ENCODE peak calls at places on chromosomes 5 and 9, in four cellular contexts. D is K562, M is HepG2, I is GM12878. K is an unnamed sample.

GRCh38 chr9:26175264-26175663 is 497.0 kb upstream of the TUSC1 start:
- DNase-seq in D (no peak), M (no peak), I (no peak), K (no peak)

GRCh38 chr5:176700239-176700847 is 53.1 kb downstream of the TSPAN17 start:
- DNase-seq in D (peak), M (no peak), I (no peak), K (peak)

GRCh38 chr5:167716376-167716775 is 575.1 kb upstream of the WWC1 start:
- DNase-seq in D (no peak), M (no peak), I (no peak), K (no peak)

GRCh38 chr9:128550770-128551651 is 1.4 kb upstream of the SPTAN1 start:
- DNase-seq in D (no peak), M (no peak), I (no peak), K (peak)

GRCh38 chr9:91428927-91429351 is 5.3 kb upstream of the NFIL3 start:
- DNase-seq in D (no peak), M (no peak), I (no peak), K (no peak)

GRCh38 chr9:135084881-135085760 is 2.3 kb upstream of the OLFM1 start:
- DNase-seq in D (no peak), M (no peak), I (no peak), K (no peak)

GRCh38 chr9:96868709-96869108 is 14.4 kb upstream of the ZNF782 start:
- DNase-seq in D (no peak), M (no peak), I (no peak), K (no peak)

GRCh38 chr5:172862165-172862801 is 28.2 kb downstream of the ERGIC1 start:
- DNase-seq in D (no peak), M (no peak), I (no peak), K (no peak)

GRCh38 chr9:124618476-124618875 is 111.3 kb upstream of the NR5A1 start:
- DNase-seq in D (no peak), M (no peak), I (no peak), K (no peak)

GRCh38 chr5:128904815-128905214 is 60.5 kb upstream of the SLC27A6 start:
- DNase-seq in D (no peak), M (no peak), I (no peak), K (no peak)

GRCh38 chr5:149731617-149732400 is 1.7 kb downstream of the PPARGC1B start:
- DNase-seq in D (peak), M (no peak), I (peak), K (peak)

DNA sequence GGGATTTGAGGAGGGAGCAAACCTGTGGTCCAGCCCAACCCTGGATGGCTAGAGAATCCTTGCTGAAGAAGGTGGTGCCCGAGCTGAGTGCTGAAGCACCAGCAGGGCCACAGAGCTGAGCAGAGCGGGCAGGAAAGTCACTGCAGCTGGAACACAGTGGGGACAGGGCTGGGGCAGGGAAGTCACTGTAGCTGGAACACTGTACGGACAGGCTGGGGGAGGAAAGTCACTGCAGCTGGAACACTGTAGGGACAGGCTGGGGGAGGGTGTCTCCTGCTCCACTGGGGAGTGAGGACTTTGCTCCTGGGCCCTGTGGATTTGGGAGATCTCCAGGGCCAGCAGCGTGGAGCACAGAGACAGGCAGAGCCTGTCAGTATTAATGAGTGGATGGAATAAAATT is 9.0 kb upstream of the SUSD3 start:
- DNase-seq in D (no peak), M (no peak), I (no peak), K (no peak)
- TF ChIP-seq ATF3 in D (no peak), M (no peak), I (no peak), K (no peak)

GRCh38 chr5:132829742-132830435 is 558 bp downstream of the SHROOM1 start:
- DNase-seq in D (peak), M (peak), I (no peak), K (peak)

GRCh38 chr5:132832612-132833011 is 2.2 kb upstream of the SHROOM1 start:
- DNase-seq in D (no peak), M (no peak), I (no peak), K (no peak)

GRCh38 chr5:132828846-132829494 is 1.5 kb downstream of the SHROOM1 start:
- DNase-seq in D (no peak), M (no peak), I (no peak), K (no peak)

GRCh38 chr5:132831095-132831860 is 831 bp upstream of the SHROOM1 start:
- DNase-seq in D (no peak), M (no peak), I (no peak), K (no peak)

GRCh38 chr5:132830436-132831094 is at the start of gene SHROOM1:
- DNase-seq in D (peak), M (peak), I (no peak), K (peak)
- TF ChIP-seq TCF7 in D (no peak), M (no peak), I (no peak), K (no peak)

DNA sequence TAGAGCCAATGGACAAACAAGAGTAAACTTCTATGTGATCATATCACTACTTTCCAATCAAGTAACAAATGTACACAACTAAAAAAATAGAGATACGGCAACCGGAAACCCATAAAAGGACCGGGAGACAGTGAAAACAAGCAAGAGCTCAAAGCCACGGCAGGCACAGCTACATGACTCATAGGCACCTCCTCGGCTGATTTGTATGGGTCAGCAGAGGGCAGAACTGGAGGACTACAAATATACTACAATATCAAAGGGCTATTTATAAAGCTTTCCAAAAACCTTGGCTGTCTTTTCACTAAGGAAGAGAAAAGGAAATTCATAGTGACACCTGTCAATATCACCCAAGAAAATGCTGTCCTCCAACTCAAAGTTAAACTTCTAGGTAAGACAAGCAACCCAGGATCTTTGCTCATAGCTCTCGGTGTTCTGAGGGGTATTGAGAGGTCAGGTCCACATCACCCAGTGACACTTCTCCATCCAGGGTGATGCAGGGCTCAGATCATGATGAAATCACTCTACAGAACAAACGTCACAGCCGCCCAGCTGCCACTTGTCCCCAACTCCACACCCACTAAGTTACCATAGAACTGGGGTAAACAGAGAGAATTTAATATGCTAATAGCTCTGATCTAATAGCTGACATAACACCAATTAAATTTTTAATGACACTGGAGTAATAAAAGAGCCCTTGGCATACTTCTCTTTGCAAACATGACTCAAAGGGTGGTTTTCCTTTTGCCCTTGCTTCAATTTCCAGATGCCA is 41.3 kb downstream of the PFDN1 start:
- DNase-seq in D (peak), M (peak), I (no peak), K (no peak)
- TF ChIP-seq ATF3 in D (peak), M (no peak), I (no peak), K (no peak)

GRCh38 chr9:18437315-18438200 is 36.4 kb upstream of the ADAMTSL1 start:
- DNase-seq in D (no peak), M (peak), I (no peak), K (no peak)
- TF ChIP-seq TCF7 in D (no peak), M (no peak), I (no peak), K (no peak)

DNA sequence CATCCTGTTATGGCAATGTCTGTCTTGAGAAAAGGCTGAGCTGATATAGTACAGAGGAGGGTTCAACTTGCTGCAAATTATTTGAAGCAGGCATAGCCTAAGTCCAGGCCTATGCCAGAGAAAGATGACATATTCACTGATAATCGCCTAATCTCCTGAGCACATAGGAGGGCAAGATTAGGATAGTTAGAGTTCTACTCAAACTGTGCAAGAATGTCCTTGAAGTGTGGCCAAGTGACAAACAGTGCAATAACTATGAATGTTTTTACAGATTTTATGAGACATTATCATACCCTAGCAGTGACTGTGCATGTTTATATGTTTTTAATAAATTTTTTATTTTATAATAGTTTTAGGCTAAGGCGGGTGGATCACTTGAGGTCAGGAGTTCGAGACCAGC is 96.2 kb downstream of the TSSK1B start:
- DNase-seq in D (no peak), M (no peak), I (no peak), K (no peak)
- TF ChIP-seq ATF3 in D (no peak), M (no peak), I (no peak), K (no peak)

DNA sequence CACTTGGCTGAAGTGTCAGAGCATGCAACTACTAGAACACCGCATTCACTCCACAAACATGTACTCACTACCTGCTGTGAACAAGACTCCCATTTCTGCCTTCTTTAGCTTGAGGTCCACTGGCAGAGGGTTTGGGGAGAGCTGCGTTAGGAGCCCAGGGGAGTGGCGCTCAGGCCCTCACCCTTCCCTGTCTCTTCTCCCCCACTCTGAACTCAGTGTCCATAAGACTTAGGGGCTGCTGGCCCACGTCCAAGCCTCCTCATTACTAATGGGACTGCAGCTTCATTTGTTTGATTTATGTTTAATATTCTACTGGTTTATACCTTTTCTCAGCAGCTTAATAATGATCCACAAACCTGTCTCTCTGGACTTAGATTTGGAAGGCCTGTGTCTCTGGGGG is 70.9 kb downstream of the HSPA4 start:
- DNase-seq in D (no peak), M (no peak), I (no peak), K (no peak)
- TF ChIP-seq TCF7 in D (no peak), M (no peak), I (no peak), K (no peak)